ENCODE peak calls at places on chromosomes 16 and 17, in six cellular contexts. L is fibroblast of villous mesenchyme; C is stimulated activated CD4-positive, alpha-beta T cell treated with anti-CD3 and anti-CD28 coated beads, Interleukin-4, amount 100 ng/mL, for 1 hour; H is left ventricle myocardium inferior; J is esophagus squamous epithelium; W is colonic mucosa. E is an unnamed sample.

GRCh38 chr17:73302189-73302588 is 9.6 kb downstream of the CDC42EP4 start:
- DNase-seq in L (peak), C (no peak), H (no peak), J (no peak), W (no peak), E (no peak)

GRCh38 chr17:45902892-45903346 is 8.6 kb downstream of the MAPT start:
- DNase-seq in L (no peak), C (no peak), H (no peak), J (no peak), W (no peak), E (no peak)

GRCh38 chr17:69012895-69013805 is 47.6 kb downstream of the ABCA9 start:
- DNase-seq in L (peak), C (no peak), H (no peak), J (no peak), W (no peak), E (no peak)

GRCh38 chr16:53085539-53086450 is 31.0 kb downstream of the CHD9 start:
- DNase-seq in L (peak), C (no peak), H (no peak), J (no peak), W (no peak), E (peak)

GRCh38 chr16:26220894-26221293 is 529.1 kb downstream of the HS3ST4 start:
- DNase-seq in L (no peak), C (no peak), H (no peak), J (no peak), W (no peak), E (no peak)

GRCh38 chr16:49745434-49745833 is 110.5 kb downstream of the ZNF423 start:
- DNase-seq in L (no peak), C (no peak), H (no peak), J (no peak), W (no peak), E (no peak)

GRCh38 chr17:2815781-2816185 is 19.5 kb downstream of the RAP1GAP2 start:
- DNase-seq in L (no peak), C (no peak), H (no peak), J (no peak), W (no peak), E (no peak)

GRCh38 chr17:6021627-6022026 is 48.6 kb upstream of the WSCD1 start:
- DNase-seq in L (no peak), C (no peak), H (no peak), J (no peak), W (no peak), E (no peak)

GRCh38 chr17:68445671-68446070 is 11.6 kb downstream of the WIPI1 start:
- DNase-seq in L (no peak), C (no peak), H (no peak), J (no peak), W (no peak), E (no peak)

GRCh38 chr17:32009262-32009542 is 2.0 kb downstream of the LRRC37B start:
- DNase-seq in L (no peak), C (no peak), H (no peak), J (no peak), W (no peak), E (no peak)

GRCh38 chr16:21702259-21702658 is 38.5 kb downstream of the OTOA start:
- DNase-seq in L (no peak), C (no peak), H (no peak), J (no peak), W (no peak), E (no peak)

GRCh38 chr16:75065808-75066149 is 50.8 kb downstream of the LDHD start:
- DNase-seq in L (no peak), C (no peak), H (no peak), J (no peak), W (peak), E (no peak)

GRCh38 chr17:51355314-51356083 is 95.2 kb downstream of the UTP18 start:
- DNase-seq in L (no peak), C (no peak), H (no peak), J (no peak), W (no peak), E (no peak)

GRCh38 chr17:12549499-12549901 is 116.2 kb upstream of the MYOCD start:
- DNase-seq in L (peak), C (no peak), H (no peak), J (no peak), W (no peak), E (no peak)

GRCh38 chr17:51373489-51374194 is 113.3 kb downstream of the UTP18 start:
- DNase-seq in L (no peak), C (no peak), H (no peak), J (no peak), W (no peak), E (no peak)

GRCh38 chr16:53642094-53642493 is 61.6 kb downstream of the RPGRIP1L start:
- DNase-seq in L (no peak), C (no peak), H (no peak), J (no peak), W (no peak), E (no peak)

GRCh38 chr17:16446338-16446983 is 31.1 kb downstream of the TRPV2 start:
- DNase-seq in L (no peak), C (no peak), H (no peak), J (no peak), W (no peak), E (no peak)

GRCh38 chr17:34126496-34126895 is 128.6 kb upstream of the CCL2 start:
- DNase-seq in L (no peak), C (no peak), H (no peak), J (no peak), W (no peak), E (no peak)

GRCh38 chr17:66331038-66331816 is 28.8 kb downstream of the PRKCA start:
- DNase-seq in L (peak), C (no peak), H (no peak), J (no peak), W (no peak), E (no peak)

GRCh38 chr17:54785643-54786258 is 114.9 kb upstream of the TOM1L1 start:
- DNase-seq in L (no peak), C (no peak), H (no peak), J (no peak), W (no peak), E (no peak)

GRCh38 chr17:31452561-31453110 is 61.2 kb downstream of the RAB11FIP4 start:
- DNase-seq in L (no peak), C (no peak), H (no peak), J (no peak), W (no peak), E (no peak)

GRCh38 chr16:50067290-50067853 is 1.6 kb downstream of the HEATR3 start:
- DNase-seq in L (peak), C (peak), H (no peak), J (no peak), W (peak), E (no peak)

GRCh38 chr16:17469011-17469741 is 1.6 kb downstream of the XYLT1 start:
- DNase-seq in L (peak), C (no peak), H (no peak), J (no peak), W (peak), E (no peak)

GRCh38 chr17:78628547-78629435 is 51.6 kb upstream of the DNAH17 start:
- DNase-seq in L (no peak), C (no peak), H (no peak), J (no peak), W (no peak), E (no peak)

GRCh38 chr17:61097786-61098185 is 301.9 kb upstream of the TBX2 start:
- DNase-seq in L (no peak), C (no peak), H (no peak), J (no peak), W (no peak), E (no peak)

GRCh38 chr17:83052241-83052564 is 27.2 kb upstream of the METRNL start:
- DNase-seq in L (no peak), C (no peak), H (no peak), J (no peak), W (no peak), E (no peak)

GRCh38 chr17:48952904-48953303 is 8.3 kb upstream of the SNF8 start:
- DNase-seq in L (no peak), C (no peak), H (no peak), J (no peak), W (no peak), E (no peak)

GRCh38 chr17:59432657-59433056 is 101.2 kb downstream of the YPEL2 start:
- DNase-seq in L (no peak), C (no peak), H (no peak), J (no peak), W (no peak), E (no peak)

GRCh38 chr17:72539981-72540897 is 419.4 kb downstream of the SOX9 start:
- DNase-seq in L (peak), C (peak), H (peak), J (no peak), W (peak), E (no peak)

GRCh38 chr17:80889897-80890550 is 101.6 kb upstream of the CHMP6 start:
- DNase-seq in L (no peak), C (peak), H (no peak), J (no peak), W (no peak), E (no peak)

GRCh38 chr16:11743308-11744074 is 834 bp upstream of the TXNDC11 start:
- DNase-seq in L (peak), C (peak), H (no peak), J (peak), W (peak), E (no peak)